ENCODE peak calls at places on chromosomes 2 and 18, in five cellular contexts. One of them, this sample, is unnamed.

GRCh38 chr2:120453635-120453998 is 107.7 kb downstream of the INHBB start:
- DNase-seq in GM03348: peak
- DNase-seq in NCI-H1092 treated with DMSO at 0.1 percent for 48 hours: no peak
- DNase-seq in caudate nucleus: no peak
- DNase-seq in RPMI8226: no peak
- DNase-seq in this sample: peak

GRCh38 chr2:120454993-120455789 is 109.3 kb downstream of the INHBB start:
- DNase-seq in GM03348: no peak
- DNase-seq in NCI-H1092 treated with DMSO at 0.1 percent for 48 hours: no peak
- DNase-seq in caudate nucleus: no peak
- DNase-seq in RPMI8226: no peak
- DNase-seq in this sample: no peak

GRCh38 chr2:176187306-176188217 is 906 bp upstream of the HOXD1 start:
- DNase-seq in GM03348: peak
- DNase-seq in NCI-H1092 treated with DMSO at 0.1 percent for 48 hours: peak
- DNase-seq in caudate nucleus: no peak
- DNase-seq in RPMI8226: no peak
- DNase-seq in this sample: no peak

GRCh38 chr2:113981404-113982134 is 91.7 kb downstream of the ACTR3 start:
- DNase-seq in GM03348: peak
- DNase-seq in NCI-H1092 treated with DMSO at 0.1 percent for 48 hours: no peak
- DNase-seq in caudate nucleus: no peak
- DNase-seq in RPMI8226: no peak
- DNase-seq in this sample: no peak

GRCh38 chr18:58660915-58661314 is 10.3 kb upstream of the MALT1 start:
- DNase-seq in GM03348: no peak
- DNase-seq in NCI-H1092 treated with DMSO at 0.1 percent for 48 hours: no peak
- DNase-seq in caudate nucleus: no peak
- DNase-seq in RPMI8226: no peak
- DNase-seq in this sample: no peak

GRCh38 chr2:237352279-237352845 is 61.6 kb downstream of the COL6A3 start:
- DNase-seq in GM03348: no peak
- DNase-seq in NCI-H1092 treated with DMSO at 0.1 percent for 48 hours: no peak
- DNase-seq in caudate nucleus: no peak
- DNase-seq in RPMI8226: no peak
- DNase-seq in this sample: no peak

GRCh38 chr2:1833046-1833445 is 88.7 kb upstream of the PXDN start:
- DNase-seq in GM03348: no peak
- DNase-seq in NCI-H1092 treated with DMSO at 0.1 percent for 48 hours: no peak
- DNase-seq in caudate nucleus: no peak
- DNase-seq in RPMI8226: no peak
- DNase-seq in this sample: no peak

GRCh38 chr2:157838442-157839161 is 37.5 kb downstream of the ACVR1 start:
- DNase-seq in GM03348: peak
- DNase-seq in NCI-H1092 treated with DMSO at 0.1 percent for 48 hours: peak
- DNase-seq in caudate nucleus: no peak
- DNase-seq in RPMI8226: no peak
- DNase-seq in this sample: no peak

GRCh38 chr2:212427031-212427430 is 111.6 kb downstream of the ERBB4 start:
- DNase-seq in GM03348: no peak
- DNase-seq in NCI-H1092 treated with DMSO at 0.1 percent for 48 hours: no peak
- DNase-seq in caudate nucleus: no peak
- DNase-seq in RPMI8226: no peak
- DNase-seq in this sample: no peak

GRCh38 chr2:160731856-160732255 is 238.2 kb upstream of the RBMS1 start:
- DNase-seq in GM03348: no peak
- DNase-seq in NCI-H1092 treated with DMSO at 0.1 percent for 48 hours: no peak
- DNase-seq in caudate nucleus: no peak
- DNase-seq in RPMI8226: no peak
- DNase-seq in this sample: no peak

GRCh38 chr2:20618886-20619521 is 31.9 kb downstream of the HS1BP3 start:
- DNase-seq in GM03348: no peak
- DNase-seq in NCI-H1092 treated with DMSO at 0.1 percent for 48 hours: no peak
- DNase-seq in caudate nucleus: no peak
- DNase-seq in RPMI8226: no peak
- DNase-seq in this sample: no peak

GRCh38 chr2:5894355-5894754 is 202.2 kb downstream of the SOX11 start:
- DNase-seq in GM03348: no peak
- DNase-seq in NCI-H1092 treated with DMSO at 0.1 percent for 48 hours: no peak
- DNase-seq in caudate nucleus: no peak
- DNase-seq in RPMI8226: no peak
- DNase-seq in this sample: no peak

GRCh38 chr2:240412975-240413812 is 22.3 kb upstream of the GPC1 start:
- DNase-seq in GM03348: no peak
- DNase-seq in NCI-H1092 treated with DMSO at 0.1 percent for 48 hours: no peak
- DNase-seq in caudate nucleus: no peak
- DNase-seq in RPMI8226: no peak
- DNase-seq in this sample: peak

GRCh38 chr2:216066255-216066654 is 15.4 kb downstream of the PECR start:
- DNase-seq in GM03348: peak
- DNase-seq in NCI-H1092 treated with DMSO at 0.1 percent for 48 hours: no peak
- DNase-seq in caudate nucleus: no peak
- DNase-seq in RPMI8226: no peak
- DNase-seq in this sample: no peak

GRCh38 chr18:70423988-70424387 is 135.1 kb downstream of the SOCS6 start:
- DNase-seq in GM03348: peak
- DNase-seq in NCI-H1092 treated with DMSO at 0.1 percent for 48 hours: no peak
- DNase-seq in caudate nucleus: no peak
- DNase-seq in RPMI8226: no peak
- DNase-seq in this sample: no peak

GRCh38 chr2:118936936-118937335 is 5.1 kb upstream of the MARCO start:
- DNase-seq in GM03348: no peak
- DNase-seq in NCI-H1092 treated with DMSO at 0.1 percent for 48 hours: no peak
- DNase-seq in caudate nucleus: no peak
- DNase-seq in RPMI8226: no peak
- DNase-seq in this sample: no peak

GRCh38 chr18:58954986-58955385 is 90.3 kb downstream of the ZNF532 start:
- DNase-seq in GM03348: no peak
- DNase-seq in NCI-H1092 treated with DMSO at 0.1 percent for 48 hours: no peak
- DNase-seq in caudate nucleus: no peak
- DNase-seq in RPMI8226: no peak
- DNase-seq in this sample: no peak

GRCh38 chr2:20218331-20219320 is 6.3 kb downstream of the SDC1 start:
- DNase-seq in GM03348: no peak
- DNase-seq in NCI-H1092 treated with DMSO at 0.1 percent for 48 hours: no peak
- DNase-seq in caudate nucleus: no peak
- DNase-seq in RPMI8226: no peak
- DNase-seq in this sample: no peak

GRCh38 chr18:73156117-73156516 is 288.3 kb upstream of the NETO1 start:
- DNase-seq in GM03348: no peak
- DNase-seq in NCI-H1092 treated with DMSO at 0.1 percent for 48 hours: no peak
- DNase-seq in caudate nucleus: no peak
- DNase-seq in RPMI8226: no peak
- DNase-seq in this sample: no peak

GRCh38 chr2:43165378-43166025 is 60.9 kb downstream of the ZFP36L2 start:
- DNase-seq in GM03348: no peak
- DNase-seq in NCI-H1092 treated with DMSO at 0.1 percent for 48 hours: no peak
- DNase-seq in caudate nucleus: no peak
- DNase-seq in RPMI8226: no peak
- DNase-seq in this sample: no peak

GRCh38 chr2:108949316-108950299 is 39.4 kb downstream of the EDAR start:
- DNase-seq in GM03348: no peak
- DNase-seq in NCI-H1092 treated with DMSO at 0.1 percent for 48 hours: peak
- DNase-seq in caudate nucleus: no peak
- DNase-seq in RPMI8226: no peak
- DNase-seq in this sample: no peak

GRCh38 chr18:68176901-68177300 is 538.0 kb downstream of the TMX3 start:
- DNase-seq in GM03348: no peak
- DNase-seq in NCI-H1092 treated with DMSO at 0.1 percent for 48 hours: no peak
- DNase-seq in caudate nucleus: no peak
- DNase-seq in RPMI8226: no peak
- DNase-seq in this sample: no peak

GRCh38 chr2:120026890-120027289 is 14.0 kb downstream of the EPB41L5 start:
- DNase-seq in GM03348: no peak
- DNase-seq in NCI-H1092 treated with DMSO at 0.1 percent for 48 hours: no peak
- DNase-seq in caudate nucleus: no peak
- DNase-seq in RPMI8226: no peak
- DNase-seq in this sample: no peak

GRCh38 chr2:49123600-49123999 is 30.7 kb downstream of the FSHR start:
- DNase-seq in GM03348: no peak
- DNase-seq in NCI-H1092 treated with DMSO at 0.1 percent for 48 hours: no peak
- DNase-seq in caudate nucleus: no peak
- DNase-seq in RPMI8226: no peak
- DNase-seq in this sample: no peak

GRCh38 chr2:207763308-207763707 is 6.4 kb downstream of the FZD5 start:
- DNase-seq in GM03348: no peak
- DNase-seq in NCI-H1092 treated with DMSO at 0.1 percent for 48 hours: no peak
- DNase-seq in caudate nucleus: no peak
- DNase-seq in RPMI8226: no peak
- DNase-seq in this sample: no peak

GRCh38 chr18:42437646-42438045 is 482.6 kb downstream of the PIK3C3 start:
- DNase-seq in GM03348: no peak
- DNase-seq in NCI-H1092 treated with DMSO at 0.1 percent for 48 hours: peak
- DNase-seq in caudate nucleus: no peak
- DNase-seq in RPMI8226: no peak
- DNase-seq in this sample: no peak

GRCh38 chr18:21650301-21650700 is 38.2 kb downstream of the SNRPD1 start:
- DNase-seq in GM03348: no peak
- DNase-seq in NCI-H1092 treated with DMSO at 0.1 percent for 48 hours: no peak
- DNase-seq in caudate nucleus: no peak
- DNase-seq in RPMI8226: no peak
- DNase-seq in this sample: no peak

GRCh38 chr2:108787209-108787558 is 613 bp downstream of the CCDC138 start:
- DNase-seq in GM03348: no peak
- DNase-seq in NCI-H1092 treated with DMSO at 0.1 percent for 48 hours: no peak
- DNase-seq in caudate nucleus: no peak
- DNase-seq in RPMI8226: no peak
- DNase-seq in this sample: no peak

GRCh38 chr2:221569342-221570278 is 2.5 kb downstream of the EPHA4 start:
- DNase-seq in GM03348: no peak
- DNase-seq in NCI-H1092 treated with DMSO at 0.1 percent for 48 hours: peak
- DNase-seq in caudate nucleus: no peak
- DNase-seq in RPMI8226: no peak
- DNase-seq in this sample: no peak

GRCh38 chr18:6056171-6056932 is 161.0 kb upstream of the TMEM200C start:
- DNase-seq in GM03348: peak
- DNase-seq in NCI-H1092 treated with DMSO at 0.1 percent for 48 hours: no peak
- DNase-seq in caudate nucleus: no peak
- DNase-seq in RPMI8226: no peak
- DNase-seq in this sample: no peak

GRCh38 chr2:238670341-238670681 is 177.6 kb upstream of the TWIST2 start:
- DNase-seq in GM03348: no peak
- DNase-seq in NCI-H1092 treated with DMSO at 0.1 percent for 48 hours: no peak
- DNase-seq in caudate nucleus: no peak
- DNase-seq in RPMI8226: no peak
- DNase-seq in this sample: no peak

GRCh38 chr2:44689516-44689915 is 252.0 kb upstream of the SIX3 start:
- DNase-seq in GM03348: no peak
- DNase-seq in NCI-H1092 treated with DMSO at 0.1 percent for 48 hours: no peak
- DNase-seq in caudate nucleus: no peak
- DNase-seq in RPMI8226: no peak
- DNase-seq in this sample: no peak

This sample was measured in dorsolateral prefrontal cortex.